ENCODE peak calls at places on chromosome 11, in ten cellular contexts. A is PC-3, G is right lobe of liver, M is fibroblast of lung, K is heart right ventricle, F is colonic mucosa, B is heart left ventricle, S is esophagus squamous epithelium, J is thyroid gland, X is ovary. P is an unnamed sample. For H3K27me3, the result is how much of the 10 kb centered on the place peaks cover.

GRCh38 chr11:299951-300735 is 817 bp upstream of the IFITM5 start:
- DNase-seq in A (no peak), G (peak), M (no peak), K (peak), F (no peak), B (no peak), S (no peak), J (no peak), X (no peak), P (no peak)

GRCh38 chr11:30635401-30635989 is 49.3 kb upstream of the MPPED2 start:
- DNase-seq in A (no peak), G (no peak), M (peak), K (peak), F (no peak), B (peak), S (no peak), J (peak), X (no peak), P (no peak)

GRCh38 chr11:13030857-13031256 is 21.7 kb downstream of the RASSF10 start:
- DNase-seq in A (no peak), G (no peak), M (no peak), K (peak), F (peak), B (peak), S (no peak), J (peak), X (no peak), P (no peak)

GRCh38 chr11:107770546-107770945 is 58.7 kb upstream of the SLN start:
- DNase-seq in A (peak), G (no peak), M (peak), K (no peak), F (no peak), B (no peak), S (no peak), J (no peak), X (no peak), P (peak)

GRCh38 chr11:115912484-115912945 is 408.3 kb upstream of the CADM1 start:
- DNase-seq in A (no peak), G (no peak), M (peak), K (no peak), F (no peak), B (no peak), S (no peak), J (peak), X (no peak), P (no peak)

GRCh38 chr11:2584812-2585565 is 114.8 kb downstream of the KCNQ1OT1 start:
- DNase-seq in A (no peak), G (no peak), M (no peak), K (peak), F (no peak), B (peak), S (no peak), J (peak), X (no peak), P (no peak)

GRCh38 chr11:72135891-72136676 is 559 bp downstream of the FOLR3 start:
- DNase-seq in A (no peak), G (no peak), M (peak), K (no peak), F (no peak), B (no peak), S (no peak), J (no peak), X (no peak), P (no peak)

GRCh38 chr11:1938343-1939005 is 8.7 kb upstream of the MRPL23 start:
- DNase-seq in A (no peak), G (peak), M (no peak), K (peak), F (no peak), B (peak), S (no peak), J (no peak), X (no peak), P (no peak)

GRCh38 chr11:66277475-66278391 is at the start of gene CNIH2:
- DNase-seq in A (peak), G (peak), M (no peak), K (peak), F (no peak), B (no peak), S (no peak), J (peak), X (peak), P (no peak)

GRCh38 chr11:30474151-30474954 is 111.8 kb downstream of the MPPED2 start:
- DNase-seq in A (no peak), G (no peak), M (no peak), K (no peak), F (no peak), B (no peak), S (no peak), J (no peak), X (no peak), P (no peak)

GRCh38 chr11:81967242-81967641 is 766.4 kb downstream of the FAM181B start:
- DNase-seq in A (no peak), G (no peak), M (no peak), K (no peak), F (no peak), B (no peak), S (no peak), J (no peak), X (no peak), P (no peak)

GRCh38 chr11:66216911-66217310 is 51.5 kb upstream of the RAB1B start:
- DNase-seq in A (no peak), G (no peak), M (no peak), K (no peak), F (no peak), B (no peak), S (no peak), J (no peak), X (no peak), P (no peak)

GRCh38 chr11:11876458-11876857 is 34.7 kb downstream of the USP47 start:
- DNase-seq in A (peak), G (no peak), M (no peak), K (no peak), F (no peak), B (no peak), S (no peak), J (no peak), X (no peak), P (no peak)

GRCh38 chr11:68328374-68329091 is 16.1 kb downstream of the LRP5 start:
- DNase-seq in A (no peak), G (peak), M (peak), K (peak), F (peak), B (peak), S (no peak), J (peak), X (no peak), P (no peak)

GRCh38 chr11:116193321-116194114 is 579.3 kb downstream of the BUD13 start:
- DNase-seq in A (peak), G (no peak), M (peak), K (no peak), F (peak), B (peak), S (no peak), J (peak), X (peak), P (no peak)

GRCh38 chr11:22558638-22559037 is 67.0 kb downstream of the FANCF start:
- DNase-seq in A (no peak), G (no peak), M (peak), K (no peak), F (no peak), B (no peak), S (no peak), J (no peak), X (no peak), P (no peak)

GRCh38 chr11:78080818-78081495 is 1.3 kb upstream of the NDUFC2 start:
- DNase-seq in A (peak), G (no peak), M (peak), K (no peak), F (no peak), B (peak), S (no peak), J (no peak), X (no peak), P (peak)

GRCh38 chr11:1573077-1573846 is 1.2 kb upstream of the DUSP8 start:
- DNase-seq in A (no peak), G (peak), M (no peak), K (no peak), F (peak), B (peak), S (no peak), J (peak), X (no peak), P (no peak)

GRCh38 chr11:117627259-117627658 is 169.8 kb downstream of the DSCAML1 start:
- DNase-seq in A (no peak), G (no peak), M (no peak), K (no peak), F (no peak), B (no peak), S (no peak), J (no peak), X (no peak), P (no peak)

GRCh38 chr11:44754876-44755552 is 28.3 kb downstream of the TSPAN18 start:
- DNase-seq in A (no peak), G (no peak), M (no peak), K (no peak), F (no peak), B (no peak), S (no peak), J (no peak), X (no peak), P (no peak)

GRCh38 chr11:22516136-22516535 is 109.5 kb downstream of the FANCF start:
- DNase-seq in A (no peak), G (no peak), M (no peak), K (no peak), F (no peak), B (no peak), S (no peak), J (no peak), X (no peak), P (no peak)

GRCh38 chr11:11400635-11401232 is 47.7 kb upstream of the CSNK2A3 start:
- DNase-seq in A (peak), G (no peak), M (no peak), K (no peak), F (no peak), B (no peak), S (no peak), J (no peak), X (no peak), P (no peak)

GRCh38 chr11:109547356-109548027 is 125.5 kb downstream of the C11orf87 start:
- DNase-seq in A (peak), G (no peak), M (peak), K (no peak), F (no peak), B (no peak), S (no peak), J (no peak), X (no peak), P (peak)

GRCh38 chr11:60334005-60334620 is 7.1 kb downstream of the MS4A6E start:
- DNase-seq in A (peak), G (peak), M (peak), K (no peak), F (peak), B (peak), S (no peak), J (peak), X (no peak), P (no peak)

GRCh38 chr11:2769779-2770555 is 70.2 kb upstream of the KCNQ1OT1 start:
- DNase-seq in A (no peak), G (peak), M (no peak), K (no peak), F (peak), B (peak), S (no peak), J (no peak), X (peak), P (no peak)

GRCh38 chr11:126793596-126793995 is 207.0 kb downstream of the KIRREL3 start:
- DNase-seq in A (no peak), G (no peak), M (peak), K (no peak), F (no peak), B (no peak), S (no peak), J (peak), X (no peak), P (no peak)

GRCh38 chr11:125883375-125883774 is 4.1 kb upstream of the HYLS1 start:
- DNase-seq in A (peak), G (no peak), M (no peak), K (no peak), F (no peak), B (no peak), S (no peak), J (no peak), X (no peak), P (no peak)

GRCh38 chr11:111530091-111530490 is 10.4 kb upstream of the LAYN start:
- DNase-seq in A (no peak), G (no peak), M (peak), K (no peak), F (no peak), B (no peak), S (no peak), J (no peak), X (no peak), P (no peak)

GRCh38 chr11:21588754-21589153 is 604.1 kb upstream of the ANO5 start:
- DNase-seq in A (no peak), G (no peak), M (no peak), K (no peak), F (no peak), B (no peak), S (no peak), J (no peak), X (no peak), P (no peak)

GRCh38 chr11:64839887-64840782 is 4.3 kb downstream of the CDC42BPG start:
- DNase-seq in A (no peak), G (no peak), M (no peak), K (no peak), F (no peak), B (no peak), S (no peak), J (no peak), X (no peak), P (no peak)
- TF ChIP-seq CTCF in A (no peak), G (peak), M (no peak), K (no peak), F (no peak), B (no peak), S (no peak), J (no peak), X (no peak), P (no peak)

GRCh38 chr11:33377100-33377851 is 120.1 kb downstream of the HIPK3 start:
- DNase-seq in A (no peak), G (no peak), M (peak), K (no peak), F (no peak), B (no peak), S (no peak), J (no peak), X (no peak), P (no peak)
- H3K4me3 ChIP-seq in A (peak), G (no peak), M (peak), K (peak), F (no peak), B (peak), S (peak), J (no peak), X (no peak), P (peak)

DNA sequence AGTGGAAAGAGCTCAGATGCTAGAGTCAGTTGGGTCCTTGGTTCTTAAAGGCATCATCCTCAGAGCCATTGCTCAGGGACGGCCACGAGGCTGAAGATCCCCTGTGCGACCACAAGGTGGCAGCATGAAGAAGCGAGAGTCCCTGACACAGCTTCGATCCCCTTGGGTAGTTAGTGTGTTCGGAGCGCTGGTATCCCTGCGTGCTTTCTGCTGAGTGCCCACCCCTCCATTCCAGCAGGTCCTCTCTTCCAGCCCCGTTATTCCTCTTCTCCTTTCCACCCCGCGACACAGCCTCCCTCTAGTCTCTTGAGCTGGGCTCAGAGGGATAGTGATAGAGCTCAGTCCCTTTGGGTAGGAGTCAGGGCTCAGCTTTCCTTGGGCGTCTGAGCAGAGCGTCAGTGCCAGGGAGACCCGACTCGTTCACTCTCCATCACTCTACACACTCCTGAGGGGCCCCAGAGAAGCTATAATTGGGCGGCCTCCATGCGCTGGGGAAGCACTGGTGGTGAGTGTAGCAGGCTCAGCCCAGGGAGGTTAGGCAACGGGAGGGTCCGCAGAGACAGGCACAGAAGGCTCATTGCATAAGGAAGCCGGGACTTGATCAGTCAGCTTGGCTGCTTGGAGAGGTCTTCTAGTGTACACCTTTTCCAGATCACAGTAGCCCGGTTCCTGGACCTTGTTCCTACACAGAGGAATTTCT is at the start of gene OR51D1:
- DNase-seq in A (peak), G (peak), M (peak), K (peak), F (peak), B (peak), S (no peak), J (peak), X (peak), P (no peak)
- H3K27me3 ChIP-seq in A (under half), G (under half), M (under half), K (under half), F (under half), B (under half), S (under half), J (under half), X (under half), P (under half)

GRCh38 chr11:17805043-17805442 is 70.5 kb downstream of the KCNC1 start:
- DNase-seq in A (no peak), G (no peak), M (no peak), K (no peak), F (no peak), B (no peak), S (no peak), J (no peak), X (no peak), P (no peak)

GRCh38 chr11:17803751-17804334 is 69.3 kb downstream of the KCNC1 start:
- DNase-seq in A (no peak), G (no peak), M (no peak), K (no peak), F (no peak), B (no peak), S (no peak), J (peak), X (no peak), P (no peak)

GRCh38 chr11:17810041-17810440 is 75.5 kb downstream of the KCNC1 start:
- DNase-seq in A (no peak), G (no peak), M (no peak), K (no peak), F (no peak), B (no peak), S (no peak), J (no peak), X (no peak), P (no peak)

GRCh38 chr11:17805873-17806272 is 71.3 kb downstream of the KCNC1 start:
- DNase-seq in A (no peak), G (no peak), M (no peak), K (no peak), F (no peak), B (peak), S (no peak), J (no peak), X (no peak), P (no peak)

DNA sequence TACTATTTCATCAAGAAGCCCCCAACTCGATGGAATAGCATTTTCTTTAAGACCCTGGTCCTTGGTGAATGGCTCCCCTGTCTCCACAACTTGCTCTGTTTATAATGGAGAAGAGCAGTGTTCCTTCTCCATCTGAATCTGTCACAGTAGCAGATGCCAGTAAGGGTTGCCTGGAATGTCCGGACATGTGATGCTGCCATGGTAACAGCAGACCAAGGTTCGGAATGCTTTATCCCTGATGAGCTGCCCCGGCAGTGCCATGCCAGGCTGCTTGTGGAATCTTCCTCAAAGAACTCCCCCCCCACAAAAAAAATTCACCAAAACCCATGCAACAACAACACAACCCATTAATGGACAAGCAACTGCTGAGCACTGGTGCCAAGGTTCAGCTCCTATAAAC is 72.5 kb downstream of the KCNC1 start:
- DNase-seq in A (no peak), G (no peak), M (peak), K (no peak), F (no peak), B (no peak), S (no peak), J (no peak), X (no peak), P (no peak)
- TF ChIP-seq CTCF in A (no peak), G (no peak), M (no peak), K (no peak), F (no peak), B (no peak), S (no peak), J (no peak), X (no peak), P (no peak)

DNA sequence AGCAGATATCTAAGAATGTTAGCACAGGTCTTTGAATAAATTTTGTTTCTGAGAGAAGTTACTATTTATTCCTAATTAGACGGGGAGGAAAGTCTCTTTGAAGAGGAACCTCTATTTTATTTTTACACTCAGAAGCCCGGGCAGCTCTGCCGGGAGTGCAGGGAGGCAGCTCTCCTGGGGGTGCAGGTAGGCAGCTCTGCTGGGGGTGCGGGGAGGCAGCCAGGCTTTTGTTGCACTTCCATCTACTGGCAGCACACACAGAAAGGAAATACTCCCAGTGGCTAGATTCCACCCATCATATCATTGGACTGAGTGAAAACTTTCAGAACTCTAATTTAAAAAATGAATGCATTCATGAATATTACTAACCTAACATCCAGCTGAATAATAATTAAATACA is 24.6 kb downstream of the OR10A6 start:
- DNase-seq in A (peak), G (no peak), M (no peak), K (no peak), F (no peak), B (no peak), S (no peak), J (no peak), X (no peak), P (no peak)
- H3K4me3 ChIP-seq in A (peak), G (no peak), M (no peak), K (no peak), F (no peak), B (no peak), S (no peak), J (no peak), X (no peak), P (no peak)

GRCh38 chr11:118679483-118679882 is at the start of gene TREH:
- DNase-seq in A (no peak), G (peak), M (no peak), K (no peak), F (peak), B (no peak), S (no peak), J (peak), X (no peak), P (no peak)
- H3K27me3 ChIP-seq in A (under half), G (under half), M (under half), K (under half), F (under half), B (under half), S (under half), J (under half), X (under half), P (under half)

GRCh38 chr11:100785148-100785983 is 98.3 kb downstream of the ARHGAP42 start:
- DNase-seq in A (no peak), G (no peak), M (no peak), K (peak), F (no peak), B (peak), S (no peak), J (no peak), X (no peak), P (no peak)
- TF ChIP-seq CTCF in A (no peak), G (no peak), M (no peak), K (no peak), F (no peak), B (no peak), S (no peak), J (no peak), X (no peak), P (no peak)